ENCODE peak calls at places on chromosomes 16 and 17, in six cellular contexts. One of them, this sample, is unnamed.
A peak's percentile ranks its signal among the peaks of the same experiment; 100 is the strongest.

GRCh38 chr17:19533718-19534561 is at the start of gene SLC47A1:
- DNase-seq in A549: peak; percentile 72
- DNase-seq in hepatocyte: peak; percentile 60
- DNase-seq in dorsolateral prefrontal cortex: no peak
- DNase-seq in cardiac muscle cell: peak; percentile 66
- DNase-seq in HL-60: no peak
- DNase-seq in this sample: peak; percentile 30

GRCh38 chr16:14455577-14455976 is 174.5 kb downstream of the PARN start:
- DNase-seq in A549: peak; percentile 40
- DNase-seq in hepatocyte: peak; percentile 54
- DNase-seq in dorsolateral prefrontal cortex: no peak
- DNase-seq in cardiac muscle cell: peak; percentile 53
- DNase-seq in HL-60: no peak
- DNase-seq in this sample: no peak

GRCh38 chr17:65975878-65976277 is 216.1 kb downstream of the CEP112 start:
- DNase-seq in A549: no peak
- DNase-seq in hepatocyte: no peak
- DNase-seq in dorsolateral prefrontal cortex: no peak
- DNase-seq in cardiac muscle cell: peak; percentile 3
- DNase-seq in HL-60: no peak
- DNase-seq in this sample: no peak

GRCh38 chr17:10182785-10183184 is 15.6 kb downstream of the GAS7 start:
- DNase-seq in A549: no peak
- DNase-seq in hepatocyte: no peak
- DNase-seq in dorsolateral prefrontal cortex: no peak
- DNase-seq in cardiac muscle cell: no peak
- DNase-seq in HL-60: no peak
- DNase-seq in this sample: no peak

GRCh38 chr17:49779730-49780220 is 8.7 kb upstream of the KAT7 start:
- DNase-seq in A549: peak; percentile 60
- DNase-seq in hepatocyte: peak; percentile 57
- DNase-seq in dorsolateral prefrontal cortex: peak; percentile 25
- DNase-seq in cardiac muscle cell: peak; percentile 47
- DNase-seq in HL-60: no peak
- DNase-seq in this sample: peak; percentile 23

GRCh38 chr17:14469971-14470370 is 169.1 kb downstream of the HS3ST3B1 start:
- DNase-seq in A549: no peak
- DNase-seq in hepatocyte: no peak
- DNase-seq in dorsolateral prefrontal cortex: no peak
- DNase-seq in cardiac muscle cell: no peak
- DNase-seq in HL-60: no peak
- DNase-seq in this sample: no peak

GRCh38 chr17:78819402-78819801 is 21.2 kb downstream of the USP36 start:
- DNase-seq in A549: no peak
- DNase-seq in hepatocyte: no peak
- DNase-seq in dorsolateral prefrontal cortex: no peak
- DNase-seq in cardiac muscle cell: no peak
- DNase-seq in HL-60: no peak
- DNase-seq in this sample: no peak

GRCh38 chr16:4694664-4695451 is 1.5 kb downstream of the NUDT16L1 start:
- DNase-seq in A549: no peak
- DNase-seq in hepatocyte: no peak
- DNase-seq in dorsolateral prefrontal cortex: peak; percentile 71
- DNase-seq in cardiac muscle cell: no peak
- DNase-seq in HL-60: no peak
- DNase-seq in this sample: no peak

GRCh38 chr17:10600551-10600950 is 51.1 kb upstream of the MYH2 start:
- DNase-seq in A549: no peak
- DNase-seq in hepatocyte: no peak
- DNase-seq in dorsolateral prefrontal cortex: no peak
- DNase-seq in cardiac muscle cell: peak; percentile 42
- DNase-seq in HL-60: no peak
- DNase-seq in this sample: no peak

GRCh38 chr17:43952351-43952723 is 1.4 kb downstream of the PYY start:
- DNase-seq in A549: no peak
- DNase-seq in hepatocyte: peak; percentile 46
- DNase-seq in dorsolateral prefrontal cortex: no peak
- DNase-seq in cardiac muscle cell: peak; percentile 73
- DNase-seq in HL-60: no peak
- DNase-seq in this sample: no peak

GRCh38 chr17:17971431-17972125 is 622 bp downstream of the TOM1L2 start:
- DNase-seq in A549: peak; percentile 22
- DNase-seq in hepatocyte: no peak
- DNase-seq in dorsolateral prefrontal cortex: peak; percentile 22
- DNase-seq in cardiac muscle cell: peak; percentile 45
- DNase-seq in HL-60: peak; percentile 4
- DNase-seq in this sample: no peak

GRCh38 chr16:74776926-74777325 is 2.3 kb upstream of the FA2H start:
- DNase-seq in A549: no peak
- DNase-seq in hepatocyte: no peak
- DNase-seq in dorsolateral prefrontal cortex: no peak
- DNase-seq in cardiac muscle cell: no peak
- DNase-seq in HL-60: no peak
- DNase-seq in this sample: no peak

GRCh38 chr17:45451131-45451530 is 18.5 kb upstream of the ARHGAP27 start:
- DNase-seq in A549: no peak
- DNase-seq in hepatocyte: no peak
- DNase-seq in dorsolateral prefrontal cortex: no peak
- DNase-seq in cardiac muscle cell: no peak
- DNase-seq in HL-60: no peak
- DNase-seq in this sample: no peak

GRCh38 chr17:27868565-27868964 is 24.6 kb downstream of the LYRM9 start:
- DNase-seq in A549: no peak
- DNase-seq in hepatocyte: no peak
- DNase-seq in dorsolateral prefrontal cortex: no peak
- DNase-seq in cardiac muscle cell: no peak
- DNase-seq in HL-60: no peak
- DNase-seq in this sample: no peak

GRCh38 chr17:49523706-49524472 is 28.8 kb downstream of the NGFR start:
- DNase-seq in A549: no peak
- DNase-seq in hepatocyte: peak; percentile 13
- DNase-seq in dorsolateral prefrontal cortex: no peak
- DNase-seq in cardiac muscle cell: no peak
- DNase-seq in HL-60: no peak
- DNase-seq in this sample: peak; percentile 98

GRCh38 chr17:38415250-38416194 is 12.7 kb upstream of the ARHGAP23 start:
- DNase-seq in A549: peak; percentile 64
- DNase-seq in hepatocyte: peak; percentile 64
- DNase-seq in dorsolateral prefrontal cortex: peak; percentile 48
- DNase-seq in cardiac muscle cell: no peak
- DNase-seq in HL-60: peak; percentile 94
- DNase-seq in this sample: peak; percentile 34

GRCh38 chr17:73643012-73643845 is 1.0 kb downstream of the SDK2 start:
- DNase-seq in A549: peak; percentile 64
- DNase-seq in hepatocyte: peak; percentile 46
- DNase-seq in dorsolateral prefrontal cortex: peak; percentile 27
- DNase-seq in cardiac muscle cell: peak; percentile 69
- DNase-seq in HL-60: no peak
- DNase-seq in this sample: peak; percentile 42

GRCh38 chr16:83954577-83955016 is 1.6 kb downstream of the OSGIN1 start:
- DNase-seq in A549: peak; percentile 61
- DNase-seq in hepatocyte: peak; percentile 85
- DNase-seq in dorsolateral prefrontal cortex: no peak
- DNase-seq in cardiac muscle cell: no peak
- DNase-seq in HL-60: peak; percentile 37
- DNase-seq in this sample: peak; percentile 21

GRCh38 chr16:54647216-54647615 is 283.4 kb upstream of the IRX5 start:
- DNase-seq in A549: no peak
- DNase-seq in hepatocyte: no peak
- DNase-seq in dorsolateral prefrontal cortex: no peak
- DNase-seq in cardiac muscle cell: no peak
- DNase-seq in HL-60: no peak
- DNase-seq in this sample: peak; percentile 41

GRCh38 chr16:30087181-30087898 is 4.4 kb downstream of the TBX6 start:
- DNase-seq in A549: no peak
- DNase-seq in hepatocyte: no peak
- DNase-seq in dorsolateral prefrontal cortex: no peak
- DNase-seq in cardiac muscle cell: no peak
- DNase-seq in HL-60: peak; percentile 75
- DNase-seq in this sample: no peak

GRCh38 chr17:82202981-82203380 is 9.7 kb downstream of the CCDC57 start:
- DNase-seq in A549: no peak
- DNase-seq in hepatocyte: no peak
- DNase-seq in dorsolateral prefrontal cortex: no peak
- DNase-seq in cardiac muscle cell: no peak
- DNase-seq in HL-60: no peak
- DNase-seq in this sample: no peak

GRCh38 chr16:7352114-7352513 is 19.5 kb downstream of the RBFOX1 start:
- DNase-seq in A549: no peak
- DNase-seq in hepatocyte: no peak
- DNase-seq in dorsolateral prefrontal cortex: no peak
- DNase-seq in cardiac muscle cell: no peak
- DNase-seq in HL-60: no peak
- DNase-seq in this sample: no peak

GRCh38 chr17:34730816-34731215 is 151.4 kb downstream of the TMEM132E start:
- DNase-seq in A549: no peak
- DNase-seq in hepatocyte: no peak
- DNase-seq in dorsolateral prefrontal cortex: no peak
- DNase-seq in cardiac muscle cell: no peak
- DNase-seq in HL-60: no peak
- DNase-seq in this sample: no peak

GRCh38 chr17:77095461-77095860 is 45.3 kb upstream of the SEC14L1 start:
- DNase-seq in A549: no peak
- DNase-seq in hepatocyte: no peak
- DNase-seq in dorsolateral prefrontal cortex: no peak
- DNase-seq in cardiac muscle cell: no peak
- DNase-seq in HL-60: no peak
- DNase-seq in this sample: no peak
- H3K27ac ChIP-seq in A549: no peak overlapping the region
- H3K27ac ChIP-seq in hepatocyte: no peak overlapping the region
- H3K27ac ChIP-seq in dorsolateral prefrontal cortex: peak overlapping the region; percentile 31
- H3K27ac ChIP-seq in cardiac muscle cell: peak overlapping the region; percentile 75
- H3K27ac ChIP-seq in HL-60: no peak overlapping the region
- H3K27ac ChIP-seq in this sample: peak overlapping the region; percentile 49

DNA sequence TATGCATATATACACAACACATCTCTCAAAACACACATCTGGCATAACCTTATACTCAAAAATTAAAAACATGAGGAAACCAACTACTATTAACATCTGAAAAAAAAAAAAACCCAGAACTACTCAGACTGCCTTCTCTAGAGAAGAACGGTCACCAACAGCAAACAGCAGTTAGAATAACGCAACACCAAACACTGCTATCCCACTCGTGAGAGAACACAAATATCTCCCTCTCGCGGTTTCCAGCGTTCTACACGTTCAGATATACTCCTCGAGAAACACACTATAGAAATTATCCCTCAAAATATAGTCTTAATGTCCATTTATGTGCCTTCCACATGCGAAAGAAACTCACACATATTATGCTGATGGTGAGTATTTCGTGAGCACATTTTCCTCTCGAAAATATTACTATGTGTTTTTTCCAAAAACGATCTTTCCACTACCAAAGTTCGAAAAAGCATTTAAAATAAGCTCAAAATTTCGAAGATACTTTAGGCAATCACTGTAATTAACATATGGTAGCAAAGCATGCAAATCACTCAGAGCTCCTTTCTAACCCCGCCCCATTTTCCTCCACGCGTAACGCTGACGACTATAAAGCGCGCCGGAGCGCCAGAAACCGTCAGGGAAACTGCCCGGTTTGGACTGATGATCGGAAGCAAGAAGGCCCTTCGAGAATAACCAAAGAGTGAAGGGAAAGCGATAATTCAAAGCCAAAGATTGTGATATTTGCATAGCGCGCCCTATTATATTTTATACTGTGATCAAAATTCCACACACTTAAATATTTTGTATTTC is 60.1 kb downstream of the TEX14 start:
- DNase-seq in A549: peak; percentile 98
- DNase-seq in hepatocyte: peak; percentile 98
- DNase-seq in dorsolateral prefrontal cortex: peak; percentile 96
- DNase-seq in cardiac muscle cell: peak; percentile 97
- DNase-seq in HL-60: peak; percentile 93
- DNase-seq in this sample: peak; percentile 82
- TF ChIP-seq CTCF in A549: peak; percentile 40
- TF ChIP-seq CTCF in hepatocyte: peak; percentile 37
- TF ChIP-seq CTCF in dorsolateral prefrontal cortex: peak; percentile 63
- TF ChIP-seq CTCF in cardiac muscle cell: peak; percentile 35
- TF ChIP-seq CTCF in HL-60: peak; percentile 1
- TF ChIP-seq CTCF in this sample: peak; percentile 14

GRCh38 chr17:6454495-6455320 is 10.5 kb downstream of the PIMREG start:
- DNase-seq in A549: no peak
- DNase-seq in hepatocyte: no peak
- DNase-seq in dorsolateral prefrontal cortex: no peak
- DNase-seq in cardiac muscle cell: no peak
- DNase-seq in HL-60: no peak
- DNase-seq in this sample: no peak

GRCh38 chr17:6456914-6457687 is 12.8 kb downstream of the PIMREG start:
- DNase-seq in A549: peak; percentile 57
- DNase-seq in hepatocyte: peak; percentile 57
- DNase-seq in dorsolateral prefrontal cortex: no peak
- DNase-seq in cardiac muscle cell: no peak
- DNase-seq in HL-60: no peak
- DNase-seq in this sample: peak; percentile 53

GRCh38 chr17:6456321-6456720 is 12.1 kb downstream of the PIMREG start:
- DNase-seq in A549: no peak
- DNase-seq in hepatocyte: no peak
- DNase-seq in dorsolateral prefrontal cortex: no peak
- DNase-seq in cardiac muscle cell: no peak
- DNase-seq in HL-60: no peak
- DNase-seq in this sample: no peak

GRCh38 chr17:6453279-6454024 is 9.2 kb downstream of the PIMREG start:
- DNase-seq in A549: no peak
- DNase-seq in hepatocyte: no peak
- DNase-seq in dorsolateral prefrontal cortex: no peak
- DNase-seq in cardiac muscle cell: no peak
- DNase-seq in HL-60: no peak
- DNase-seq in this sample: no peak

GRCh38 chr17:6455321-6455705 is 11.1 kb downstream of the PIMREG start:
- DNase-seq in A549: no peak
- DNase-seq in hepatocyte: peak; percentile 75
- DNase-seq in dorsolateral prefrontal cortex: no peak
- DNase-seq in cardiac muscle cell: peak; percentile 46
- DNase-seq in HL-60: no peak
- DNase-seq in this sample: no peak
- H3K27ac ChIP-seq in A549: no peak overlapping the region
- H3K27ac ChIP-seq in hepatocyte: no peak overlapping the region
- H3K27ac ChIP-seq in dorsolateral prefrontal cortex: no peak overlapping the region
- H3K27ac ChIP-seq in cardiac muscle cell: no peak overlapping the region
- H3K27ac ChIP-seq in HL-60: no peak overlapping the region
- H3K27ac ChIP-seq in this sample: peak overlapping the region; percentile 69

GRCh38 chr16:88825146-88825545 is 13.4 kb upstream of the APRT start:
- DNase-seq in A549: no peak
- DNase-seq in hepatocyte: no peak
- DNase-seq in dorsolateral prefrontal cortex: no peak
- DNase-seq in cardiac muscle cell: no peak
- DNase-seq in HL-60: no peak
- DNase-seq in this sample: no peak

GRCh38 chr16:88822281-88823040 is 10.7 kb upstream of the APRT start:
- DNase-seq in A549: no peak
- DNase-seq in hepatocyte: no peak
- DNase-seq in dorsolateral prefrontal cortex: no peak
- DNase-seq in cardiac muscle cell: no peak
- DNase-seq in HL-60: no peak
- DNase-seq in this sample: no peak

GRCh38 chr16:88826070-88826840 is 14.5 kb upstream of the APRT start:
- DNase-seq in A549: no peak
- DNase-seq in hepatocyte: no peak
- DNase-seq in dorsolateral prefrontal cortex: no peak
- DNase-seq in cardiac muscle cell: no peak
- DNase-seq in HL-60: no peak
- DNase-seq in this sample: no peak

GRCh38 chr16:88821168-88821850 is 9.6 kb upstream of the APRT start:
- DNase-seq in A549: no peak
- DNase-seq in hepatocyte: no peak
- DNase-seq in dorsolateral prefrontal cortex: no peak
- DNase-seq in cardiac muscle cell: no peak
- DNase-seq in HL-60: no peak
- DNase-seq in this sample: no peak

GRCh38 chr16:88824256-88825077 is 12.7 kb upstream of the APRT start:
- DNase-seq in A549: no peak
- DNase-seq in hepatocyte: no peak
- DNase-seq in dorsolateral prefrontal cortex: no peak
- DNase-seq in cardiac muscle cell: peak; percentile 38
- DNase-seq in HL-60: no peak
- DNase-seq in this sample: no peak
- TF ChIP-seq CTCF in A549: no peak
- TF ChIP-seq CTCF in hepatocyte: no peak
- TF ChIP-seq CTCF in dorsolateral prefrontal cortex: no peak
- TF ChIP-seq CTCF in cardiac muscle cell: no peak
- TF ChIP-seq CTCF in HL-60: no peak
- TF ChIP-seq CTCF in this sample: no peak

This sample was measured in RWPE1.